ENCODE peak calls at places on chromosomes 13 and 19, in four cellular contexts. S, M, V and E are unnamed samples.

GRCh38 chr19:31054430-31054829 is 294.8 kb downstream of the TSHZ3 start:
- DNase-seq in M (no peak), S (peak), V (no peak), E (peak)

GRCh38 chr19:35228177-35228930 is at the start of gene FAM187B:
- DNase-seq in M (peak), V (no peak), S (no peak), E (no peak)

GRCh38 chr19:19147344-19147743 is 9.1 kb upstream of the TMEM161A start:
- DNase-seq in V (no peak), M (no peak), S (no peak), E (no peak)

GRCh38 chr13:32530841-32531253 is 7.7 kb downstream of the N4BP2L2 start:
- DNase-seq in M (no peak), S (no peak), V (no peak), E (no peak)

GRCh38 chr19:50016225-50016807 is 8.9 kb downstream of the VRK3 start:
- DNase-seq in V (no peak), S (no peak), M (no peak), E (no peak)

GRCh38 chr19:1651061-1651547 is 1.3 kb downstream of the TCF3 start:
- DNase-seq in S (peak), M (peak), V (no peak), E (peak)

GRCh38 chr13:46906440-46906839 is 9.6 kb upstream of the HTR2A start:
- DNase-seq in V (no peak), S (no peak), M (no peak), E (no peak)

GRCh38 chr13:101453784-101454201 is 1.3 kb downstream of the ITGBL1 start:
- DNase-seq in V (no peak), M (no peak), S (no peak), E (no peak)

GRCh38 chr13:42762251-42762650 is 19.1 kb upstream of the FAM216B start:
- DNase-seq in M (no peak), V (no peak), S (no peak), E (no peak)

GRCh38 chr13:44244288-44244687 is 129.3 kb upstream of the SERP2 start:
- DNase-seq in M (no peak), S (no peak), V (no peak), E (no peak)

GRCh38 chr13:48403151-48403631 is 9.7 kb downstream of the LPAR6 start:
- DNase-seq in S (no peak), M (no peak), V (no peak), E (peak)

GRCh38 chr19:56712609-56713008 is 41.1 kb upstream of the ZNF835 start:
- DNase-seq in M (no peak), V (no peak), S (no peak), E (no peak)

GRCh38 chr13:62473190-62473943 is 1057.7 kb upstream of the PCDH20 start:
- DNase-seq in M (no peak), S (no peak), V (no peak), E (no peak)